ENCODE peak calls at places on chromosomes 12 and 14, in nine cellular contexts. One of them, this sample, is unnamed.

GRCh38 chr12:92144631-92145480 is 790 bp downstream of the BTG1 start:
- DNase-seq in AG08396: peak; percentile 32
- DNase-seq in ovary: peak; percentile 55
- DNase-seq in lower lobe of right lung: peak; percentile 70
- DNase-seq in WTC11: peak; percentile 29
- DNase-seq in T-helper 1 cell: peak; percentile 31
- DNase-seq in naive B cell: no peak
- DNase-seq in activated gamma-delta T cell treated with Interleukin-2 at 50 U/mL for 16 hours: peak; percentile 46
- DNase-seq in Calu3: peak; percentile 63
- DNase-seq in this sample: peak; percentile 46

GRCh38 chr12:20463920-20464524 is 95.7 kb downstream of the PDE3A start:
- DNase-seq in naive B cell: no peak
- DNase-seq in WTC11: no peak
- DNase-seq in ovary: no peak
- DNase-seq in lower lobe of right lung: no peak
- DNase-seq in AG08396: no peak
- DNase-seq in activated gamma-delta T cell treated with Interleukin-2 at 50 U/mL for 16 hours: no peak
- DNase-seq in T-helper 1 cell: no peak
- DNase-seq in Calu3: peak; percentile 11
- DNase-seq in this sample: peak; percentile 17

GRCh38 chr14:96011131-96011530 is 28.0 kb upstream of the C14orf132 start:
- DNase-seq in ovary: no peak
- DNase-seq in Calu3: no peak
- DNase-seq in T-helper 1 cell: no peak
- DNase-seq in naive B cell: no peak
- DNase-seq in AG08396: no peak
- DNase-seq in WTC11: no peak
- DNase-seq in activated gamma-delta T cell treated with Interleukin-2 at 50 U/mL for 16 hours: no peak
- DNase-seq in lower lobe of right lung: no peak
- DNase-seq in this sample: no peak

GRCh38 chr12:642633-643477 is 20.4 kb downstream of the NINJ2 start:
- DNase-seq in ovary: peak; percentile 77
- DNase-seq in activated gamma-delta T cell treated with Interleukin-2 at 50 U/mL for 16 hours: peak; percentile 77
- DNase-seq in WTC11: peak; percentile 71
- DNase-seq in Calu3: peak; percentile 69
- DNase-seq in T-helper 1 cell: peak; percentile 81
- DNase-seq in naive B cell: peak; percentile 76
- DNase-seq in lower lobe of right lung: peak; percentile 90
- DNase-seq in AG08396: peak; percentile 86
- DNase-seq in this sample: no peak

GRCh38 chr14:100443643-100444042 is 120.5 kb downstream of the SLC25A47 start:
- DNase-seq in Calu3: no peak
- DNase-seq in activated gamma-delta T cell treated with Interleukin-2 at 50 U/mL for 16 hours: no peak
- DNase-seq in lower lobe of right lung: no peak
- DNase-seq in AG08396: no peak
- DNase-seq in naive B cell: no peak
- DNase-seq in T-helper 1 cell: no peak
- DNase-seq in WTC11: no peak
- DNase-seq in ovary: no peak
- DNase-seq in this sample: no peak

GRCh38 chr14:28767851-28768548 is 1.4 kb downstream of the FOXG1 start:
- DNase-seq in AG08396: no peak
- DNase-seq in ovary: no peak
- DNase-seq in T-helper 1 cell: no peak
- DNase-seq in naive B cell: no peak
- DNase-seq in activated gamma-delta T cell treated with Interleukin-2 at 50 U/mL for 16 hours: no peak
- DNase-seq in Calu3: no peak
- DNase-seq in lower lobe of right lung: no peak
- DNase-seq in WTC11: peak; percentile 84
- DNase-seq in this sample: no peak

GRCh38 chr14:23544511-23545447 is 6.8 kb downstream of the ZFHX2 start:
- DNase-seq in AG08396: no peak
- DNase-seq in Calu3: no peak
- DNase-seq in WTC11: peak; percentile 86
- DNase-seq in T-helper 1 cell: no peak
- DNase-seq in activated gamma-delta T cell treated with Interleukin-2 at 50 U/mL for 16 hours: no peak
- DNase-seq in naive B cell: no peak
- DNase-seq in ovary: no peak
- DNase-seq in lower lobe of right lung: no peak
- DNase-seq in this sample: peak; percentile 95

GRCh38 chr14:21940887-21941855 is 267.6 kb upstream of the OR4E1 start:
- DNase-seq in ovary: no peak
- DNase-seq in activated gamma-delta T cell treated with Interleukin-2 at 50 U/mL for 16 hours: peak; percentile 10
- DNase-seq in lower lobe of right lung: no peak
- DNase-seq in AG08396: peak; percentile 10
- DNase-seq in Calu3: peak; percentile 43
- DNase-seq in T-helper 1 cell: no peak
- DNase-seq in WTC11: peak; percentile 36
- DNase-seq in naive B cell: no peak
- DNase-seq in this sample: peak; percentile 4

GRCh38 chr12:120639771-120640721 is at the start of gene CABP1:
- DNase-seq in lower lobe of right lung: no peak
- DNase-seq in ovary: no peak
- DNase-seq in naive B cell: peak; percentile 61
- DNase-seq in activated gamma-delta T cell treated with Interleukin-2 at 50 U/mL for 16 hours: peak; percentile 65
- DNase-seq in WTC11: peak; percentile 85
- DNase-seq in AG08396: no peak
- DNase-seq in T-helper 1 cell: peak; percentile 63
- DNase-seq in Calu3: peak; percentile 77
- DNase-seq in this sample: peak; percentile 46

GRCh38 chr12:57811028-57811755 is 7.3 kb downstream of the AVIL start:
- DNase-seq in WTC11: no peak
- DNase-seq in activated gamma-delta T cell treated with Interleukin-2 at 50 U/mL for 16 hours: no peak
- DNase-seq in AG08396: no peak
- DNase-seq in Calu3: no peak
- DNase-seq in lower lobe of right lung: no peak
- DNase-seq in naive B cell: no peak
- DNase-seq in T-helper 1 cell: no peak
- DNase-seq in ovary: no peak
- DNase-seq in this sample: no peak